ENCODE peak calls at places on chromosome 12, in ten cellular contexts. V, T, C, Z, B, D, K, O, A and W are unnamed samples.

GRCh38 chr12:30415777-30416176 is 279.9 kb downstream of the IPO8 start:
- DNase-seq in O (no peak), C (no peak), B (no peak), T (no peak), A (no peak), K (no peak), Z (no peak), V (no peak), D (no peak), W (no peak)

GRCh38 chr12:29025936-29026335 is 123.1 kb upstream of the FAR2 start:
- DNase-seq in O (no peak), K (no peak), C (no peak), A (no peak), B (no peak), D (no peak), T (no peak), Z (no peak), V (no peak), W (no peak)

GRCh38 chr12:19988457-19988856 is 379.9 kb upstream of the PDE3A start:
- DNase-seq in D (no peak), B (no peak), O (no peak), T (no peak), K (no peak), V (no peak), Z (no peak), C (no peak), A (no peak), W (no peak)

GRCh38 chr12:125633686-125634085 is 568.5 kb downstream of the AACS start:
- DNase-seq in D (no peak), O (no peak), A (no peak), C (no peak), V (no peak), B (no peak), K (no peak), Z (no peak), T (no peak), W (no peak)

GRCh38 chr12:124352839-124353238 is 57.9 kb downstream of the RFLNA start:
- DNase-seq in D (no peak), K (no peak), O (peak; percentile 43), V (no peak), C (no peak), B (no peak), A (no peak), Z (no peak), T (no peak), W (no peak)

GRCh38 chr12:64255249-64255648 is 33.2 kb upstream of the KICS2 start:
- DNase-seq in D (no peak), C (no peak), B (no peak), O (no peak), A (no peak), V (no peak), K (no peak), T (no peak), Z (no peak), W (no peak)

GRCh38 chr12:42946776-42947435 is 357.4 kb upstream of the PRICKLE1 start:
- DNase-seq in B (no peak), T (no peak), A (no peak), V (no peak), O (no peak), C (no peak), Z (no peak), D (no peak), K (no peak), W (no peak)

GRCh38 chr12:51374346-51374745 is 16.9 kb downstream of the GALNT6 start:
- DNase-seq in B (no peak), A (no peak), D (no peak), Z (no peak), C (no peak), T (no peak), O (no peak), V (no peak), K (no peak), W (no peak)

GRCh38 chr12:76595056-76595455 is 35.5 kb upstream of the OSBPL8 start:
- DNase-seq in V (no peak), D (no peak), K (no peak), O (no peak), Z (no peak), C (no peak), T (no peak), B (no peak), A (no peak), W (no peak)

GRCh38 chr12:99271071-99271470 is 376.5 kb upstream of the GARIN6 start:
- DNase-seq in Z (no peak), A (no peak), K (no peak), V (no peak), C (no peak), B (no peak), D (peak; percentile 44), O (no peak), T (no peak), W (no peak)

GRCh38 chr12:85147331-85147730 is 111.2 kb downstream of the LRRIQ1 start:
- DNase-seq in Z (no peak), O (no peak), T (no peak), C (no peak), A (no peak), V (no peak), B (no peak), D (no peak), K (no peak), W (no peak)

GRCh38 chr12:4251967-4252366 is 21.6 kb upstream of the CCND2 start:
- DNase-seq in C (no peak), A (no peak), V (no peak), T (no peak), O (no peak), B (no peak), K (no peak), Z (no peak), D (no peak), W (peak; percentile 74)

GRCh38 chr12:47757360-47757839 is 1.3 kb downstream of the RAPGEF3 start:
- DNase-seq in C (no peak), Z (no peak), T (no peak), O (no peak), B (no peak), D (no peak), A (no peak), K (no peak), V (no peak), W (no peak)

GRCh38 chr12:132662901-132663755 is 24.0 kb downstream of the POLE start:
- DNase-seq in D (no peak), C (no peak), Z (no peak), O (no peak), V (no peak), T (no peak), B (no peak), A (no peak), K (no peak), W (no peak)

GRCh38 chr12:14716848-14717444 is 20.5 kb upstream of the GUCY2C start:
- DNase-seq in A (no peak), C (peak; percentile 23), B (no peak), V (no peak), Z (peak; percentile 22), K (peak; percentile 64), D (peak; percentile 9), T (peak; percentile 32), O (peak; percentile 32), W (no peak)

GRCh38 chr12:105831372-105831771 is 307.4 kb downstream of the NUAK1 start:
- DNase-seq in C (no peak), A (no peak), B (no peak), O (no peak), V (no peak), D (no peak), Z (no peak), T (no peak), K (peak; percentile 23), W (peak; percentile 62)

GRCh38 chr12:54216580-54217308 is 28.0 kb upstream of the SMUG1 start:
- DNase-seq in C (peak; percentile 90), K (peak; percentile 97), Z (peak; percentile 79), V (peak; percentile 63), O (peak; percentile 69), B (peak; percentile 48), T (peak; percentile 62), A (peak; percentile 75), D (no peak), W (no peak)

GRCh38 chr12:43655586-43655985 is 103.0 kb downstream of the PUS7L start:
- DNase-seq in V (peak; percentile 7), T (no peak), Z (no peak), C (no peak), K (no peak), O (no peak), D (peak; percentile 23), B (no peak), A (no peak), W (no peak)

GRCh38 chr12:77888611-77889010 is 57.9 kb downstream of the NAV3 start:
- DNase-seq in Z (peak; percentile 18), C (no peak), A (no peak), O (no peak), B (no peak), D (peak; percentile 60), K (no peak), V (peak; percentile 78), T (no peak), W (no peak)

GRCh38 chr12:38669530-38669929 is 235.9 kb downstream of the CPNE8 start:
- DNase-seq in A (no peak), D (no peak), C (no peak), O (no peak), T (no peak), K (peak; percentile 18), Z (no peak), B (no peak), V (no peak), W (no peak)

GRCh38 chr12:94103986-94104385 is 44.4 kb upstream of the PLXNC1 start:
- DNase-seq in B (no peak), C (no peak), K (no peak), O (no peak), D (no peak), Z (no peak), T (no peak), V (no peak), A (no peak), W (no peak)

GRCh38 chr12:132848521-132848920 is 19.9 kb upstream of the GOLGA3 start:
- DNase-seq in O (no peak), K (no peak), D (no peak), Z (no peak), V (no peak), T (no peak), A (no peak), B (no peak), C (peak; percentile 36), W (no peak)

GRCh38 chr12:31629756-31630732 is 29.4 kb upstream of the ETFBKMT start:
- DNase-seq in D (no peak), V (no peak), A (no peak), O (no peak), Z (no peak), K (peak; percentile 55), C (peak; percentile 75), T (no peak), B (no peak), W (no peak)